ENCODE peak calls at places on chromosomes 11 and 22, in nine cellular contexts. One of them, this sample, is unnamed.

GRCh38 chr11:396948-397548 is 3.0 kb downstream of the PKP3 start:
- DNase-seq in stimulated activated CD8-positive, alpha-beta memory T cell treated with anti-CD3 and anti-CD28 coated beads, Interleukin-15, amount 100 ng/mL, for 24 hours: no peak
- DNase-seq in activated CD4-positive, alpha-beta T cell treated with anti-CD3 and anti-CD28 coated beads, Interleukin-2, amount 10 ng/mL, durations not matched to agents 7 days and 5 days: peak; percentile 57
- DNase-seq in NCI-H2227 treated with DMSO at 0.1 percent for 48 hours: peak; percentile 85
- DNase-seq in ecto neural progenitor cell: no peak
- DNase-seq in stromal cell of bone marrow: no peak
- DNase-seq in occipital lobe: peak; percentile 49
- DNase-seq in AG04450: no peak
- DNase-seq in stimulated activated CD4-positive, alpha-beta T cell treated with anti-CD3 and anti-CD28 coated beads, Interleukin-2, amount 100 ng/mL, for 48 hours: no peak
- DNase-seq in this sample: no peak

GRCh38 chr22:38239101-38239761 is 33.6 kb downstream of the TMEM184B start:
- DNase-seq in stimulated activated CD8-positive, alpha-beta memory T cell treated with anti-CD3 and anti-CD28 coated beads, Interleukin-15, amount 100 ng/mL, for 24 hours: no peak
- DNase-seq in stimulated activated CD4-positive, alpha-beta T cell treated with anti-CD3 and anti-CD28 coated beads, Interleukin-2, amount 100 ng/mL, for 48 hours: no peak
- DNase-seq in stromal cell of bone marrow: peak; percentile 80
- DNase-seq in AG04450: peak; percentile 83
- DNase-seq in ecto neural progenitor cell: no peak
- DNase-seq in NCI-H2227 treated with DMSO at 0.1 percent for 48 hours: no peak
- DNase-seq in activated CD4-positive, alpha-beta T cell treated with anti-CD3 and anti-CD28 coated beads, Interleukin-2, amount 10 ng/mL, durations not matched to agents 7 days and 5 days: no peak
- DNase-seq in occipital lobe: peak; percentile 55
- DNase-seq in this sample: no peak

GRCh38 chr11:96161271-96162089 is 181.5 kb downstream of the MAML2 start:
- DNase-seq in NCI-H2227 treated with DMSO at 0.1 percent for 48 hours: no peak
- DNase-seq in stromal cell of bone marrow: no peak
- DNase-seq in occipital lobe: no peak
- DNase-seq in stimulated activated CD8-positive, alpha-beta memory T cell treated with anti-CD3 and anti-CD28 coated beads, Interleukin-15, amount 100 ng/mL, for 24 hours: no peak
- DNase-seq in ecto neural progenitor cell: no peak
- DNase-seq in activated CD4-positive, alpha-beta T cell treated with anti-CD3 and anti-CD28 coated beads, Interleukin-2, amount 10 ng/mL, durations not matched to agents 7 days and 5 days: no peak
- DNase-seq in stimulated activated CD4-positive, alpha-beta T cell treated with anti-CD3 and anti-CD28 coated beads, Interleukin-2, amount 100 ng/mL, for 48 hours: no peak
- DNase-seq in AG04450: no peak
- DNase-seq in this sample: no peak

GRCh38 chr11:87966744-87967143 is 208.5 kb downstream of the RAB38 start:
- DNase-seq in AG04450: no peak
- DNase-seq in stimulated activated CD4-positive, alpha-beta T cell treated with anti-CD3 and anti-CD28 coated beads, Interleukin-2, amount 100 ng/mL, for 48 hours: no peak
- DNase-seq in ecto neural progenitor cell: no peak
- DNase-seq in stimulated activated CD8-positive, alpha-beta memory T cell treated with anti-CD3 and anti-CD28 coated beads, Interleukin-15, amount 100 ng/mL, for 24 hours: no peak
- DNase-seq in stromal cell of bone marrow: no peak
- DNase-seq in activated CD4-positive, alpha-beta T cell treated with anti-CD3 and anti-CD28 coated beads, Interleukin-2, amount 10 ng/mL, durations not matched to agents 7 days and 5 days: no peak
- DNase-seq in NCI-H2227 treated with DMSO at 0.1 percent for 48 hours: no peak
- DNase-seq in occipital lobe: no peak
- DNase-seq in this sample: no peak

GRCh38 chr11:129933866-129934265 is 38.5 kb upstream of the NFRKB start:
- DNase-seq in stimulated activated CD8-positive, alpha-beta memory T cell treated with anti-CD3 and anti-CD28 coated beads, Interleukin-15, amount 100 ng/mL, for 24 hours: no peak
- DNase-seq in ecto neural progenitor cell: no peak
- DNase-seq in AG04450: no peak
- DNase-seq in NCI-H2227 treated with DMSO at 0.1 percent for 48 hours: no peak
- DNase-seq in activated CD4-positive, alpha-beta T cell treated with anti-CD3 and anti-CD28 coated beads, Interleukin-2, amount 10 ng/mL, durations not matched to agents 7 days and 5 days: no peak
- DNase-seq in stromal cell of bone marrow: no peak
- DNase-seq in stimulated activated CD4-positive, alpha-beta T cell treated with anti-CD3 and anti-CD28 coated beads, Interleukin-2, amount 100 ng/mL, for 48 hours: no peak
- DNase-seq in occipital lobe: no peak
- DNase-seq in this sample: no peak

GRCh38 chr11:119149371-119150275 is 771 bp downstream of the ABCG4 start:
- DNase-seq in AG04450: no peak
- DNase-seq in occipital lobe: no peak
- DNase-seq in NCI-H2227 treated with DMSO at 0.1 percent for 48 hours: no peak
- DNase-seq in stimulated activated CD8-positive, alpha-beta memory T cell treated with anti-CD3 and anti-CD28 coated beads, Interleukin-15, amount 100 ng/mL, for 24 hours: no peak
- DNase-seq in stimulated activated CD4-positive, alpha-beta T cell treated with anti-CD3 and anti-CD28 coated beads, Interleukin-2, amount 100 ng/mL, for 48 hours: no peak
- DNase-seq in ecto neural progenitor cell: peak; percentile 73
- DNase-seq in activated CD4-positive, alpha-beta T cell treated with anti-CD3 and anti-CD28 coated beads, Interleukin-2, amount 10 ng/mL, durations not matched to agents 7 days and 5 days: no peak
- DNase-seq in stromal cell of bone marrow: no peak
- DNase-seq in this sample: no peak

GRCh38 chr11:120131941-120132644 is 5.8 kb downstream of the TRIM29 start:
- DNase-seq in occipital lobe: no peak
- DNase-seq in stimulated activated CD8-positive, alpha-beta memory T cell treated with anti-CD3 and anti-CD28 coated beads, Interleukin-15, amount 100 ng/mL, for 24 hours: no peak
- DNase-seq in NCI-H2227 treated with DMSO at 0.1 percent for 48 hours: no peak
- DNase-seq in AG04450: no peak
- DNase-seq in stromal cell of bone marrow: no peak
- DNase-seq in stimulated activated CD4-positive, alpha-beta T cell treated with anti-CD3 and anti-CD28 coated beads, Interleukin-2, amount 100 ng/mL, for 48 hours: no peak
- DNase-seq in activated CD4-positive, alpha-beta T cell treated with anti-CD3 and anti-CD28 coated beads, Interleukin-2, amount 10 ng/mL, durations not matched to agents 7 days and 5 days: no peak
- DNase-seq in ecto neural progenitor cell: peak; percentile 37
- DNase-seq in this sample: no peak

GRCh38 chr11:128294001-128294684 is 293.2 kb downstream of the ETS1 start:
- DNase-seq in stimulated activated CD4-positive, alpha-beta T cell treated with anti-CD3 and anti-CD28 coated beads, Interleukin-2, amount 100 ng/mL, for 48 hours: no peak
- DNase-seq in activated CD4-positive, alpha-beta T cell treated with anti-CD3 and anti-CD28 coated beads, Interleukin-2, amount 10 ng/mL, durations not matched to agents 7 days and 5 days: no peak
- DNase-seq in ecto neural progenitor cell: no peak
- DNase-seq in AG04450: no peak
- DNase-seq in occipital lobe: no peak
- DNase-seq in stromal cell of bone marrow: no peak
- DNase-seq in NCI-H2227 treated with DMSO at 0.1 percent for 48 hours: no peak
- DNase-seq in stimulated activated CD8-positive, alpha-beta memory T cell treated with anti-CD3 and anti-CD28 coated beads, Interleukin-15, amount 100 ng/mL, for 24 hours: no peak
- DNase-seq in this sample: no peak

GRCh38 chr11:65013692-65014145 is 241 bp upstream of the ARL2 start:
- DNase-seq in stimulated activated CD4-positive, alpha-beta T cell treated with anti-CD3 and anti-CD28 coated beads, Interleukin-2, amount 100 ng/mL, for 48 hours: no peak
- DNase-seq in AG04450: peak; percentile 70
- DNase-seq in activated CD4-positive, alpha-beta T cell treated with anti-CD3 and anti-CD28 coated beads, Interleukin-2, amount 10 ng/mL, durations not matched to agents 7 days and 5 days: peak; percentile 85
- DNase-seq in occipital lobe: peak; percentile 83
- DNase-seq in ecto neural progenitor cell: peak; percentile 96
- DNase-seq in stimulated activated CD8-positive, alpha-beta memory T cell treated with anti-CD3 and anti-CD28 coated beads, Interleukin-15, amount 100 ng/mL, for 24 hours: no peak
- DNase-seq in NCI-H2227 treated with DMSO at 0.1 percent for 48 hours: peak; percentile 84
- DNase-seq in stromal cell of bone marrow: peak; percentile 75
- DNase-seq in this sample: peak; percentile 76

This sample was measured in smooth muscle cell of the brain vasculature.